ENCODE peak calls at places on chromosomes 7 and 10, in five cellular contexts. Z, R, N, F and B are unnamed samples.
A peak's percentile ranks its signal among the peaks of the same experiment; 100 is the strongest.

GRCh38 chr7:47614450-47614849 is 32.5 kb upstream of the TNS3 start:
- DNase-seq in N (no peak), Z (no peak), F (no peak), R (no peak), B (no peak)

GRCh38 chr10:17590969-17591645 is 26.1 kb downstream of the HACD1 start:
- DNase-seq in Z (no peak), R (no peak), F (no peak), N (no peak), B (no peak)

GRCh38 chr10:44848211-44848610 is 62.9 kb upstream of the TMEM72 start:
- DNase-seq in F (no peak), R (no peak), N (no peak), Z (no peak), B (no peak)

GRCh38 chr10:24898501-24898900 is 53.9 kb downstream of the PRTFDC1 start:
- DNase-seq in N (no peak), F (no peak), R (no peak), Z (no peak), B (no peak)

GRCh38 chr10:108439397-108439796 is 1274.9 kb upstream of the SORCS1 start:
- DNase-seq in N (no peak), F (no peak), R (no peak), Z (no peak), B (no peak)

GRCh38 chr10:103661198-103661950 is 167.9 kb downstream of the NEURL1 start:
- DNase-seq in F (peak; percentile 94), R (peak; percentile 84), Z (peak; percentile 15), N (peak; percentile 71), B (peak; percentile 49)

GRCh38 chr10:117865945-117866344 is 180.8 kb downstream of the RAB11FIP2 start:
- DNase-seq in F (no peak), N (no peak), Z (no peak), R (no peak), B (no peak)

GRCh38 chr10:116866987-116867595 is 17.8 kb downstream of the ENO4 start:
- DNase-seq in F (peak; percentile 47), N (no peak), R (no peak), Z (no peak), B (no peak)

GRCh38 chr10:72009430-72010081 is 45.4 kb downstream of the CHST3 start:
- DNase-seq in Z (no peak), R (peak; percentile 85), F (peak; percentile 94), N (peak; percentile 71), B (no peak)

GRCh38 chr10:103545366-103545765 is 51.9 kb downstream of the NEURL1 start:
- DNase-seq in N (no peak), R (no peak), F (no peak), Z (no peak), B (no peak)

GRCh38 chr7:45599851-45600706 is 25.9 kb downstream of the ADCY1 start:
- DNase-seq in N (peak; percentile 11), R (no peak), Z (no peak), F (no peak), B (no peak)

GRCh38 chr10:16681525-16681924 is 135.7 kb downstream of the RSU1 start:
- DNase-seq in F (peak; percentile 53), R (no peak), Z (no peak), N (no peak), B (no peak)

GRCh38 chr7:30169585-30169978 is 34.8 kb downstream of the MTURN start:
- DNase-seq in Z (no peak), R (no peak), F (no peak), N (no peak), B (no peak)

GRCh38 chr7:70093496-70093895 is 495.2 kb downstream of the AUTS2 start:
- DNase-seq in F (no peak), Z (no peak), R (no peak), N (no peak), B (no peak)

DNA sequence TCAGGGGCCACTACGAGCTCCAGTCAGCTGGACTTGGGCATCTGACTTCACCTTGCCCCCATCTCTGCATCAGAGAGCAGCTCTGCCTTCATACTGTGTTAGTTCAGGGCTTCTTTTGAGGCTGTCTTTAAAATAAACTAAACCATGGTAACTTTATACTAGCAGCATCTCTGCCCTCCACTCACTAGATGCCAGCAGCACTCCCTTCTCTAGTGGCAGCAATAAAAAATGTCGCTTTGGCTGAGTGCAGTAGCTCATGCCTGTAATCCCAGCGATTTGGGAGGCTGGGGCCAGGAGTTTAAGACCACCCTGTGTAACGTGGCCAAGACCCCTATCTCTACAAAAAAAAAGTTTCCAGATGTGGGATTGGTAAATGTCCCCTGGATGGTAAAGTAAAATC is 584.4 kb downstream of the INHBA start:
- DNase-seq in R (no peak), F (no peak), N (no peak), Z (no peak), B (no peak)
- H3K27ac ChIP-seq in R (no peak overlapping the region), F (no peak overlapping the region), N (no peak overlapping the region), Z (no peak overlapping the region), B (no peak overlapping the region)

GRCh38 chr7:1079546-1079945 is 8.4 kb upstream of the GPER1 start:
- DNase-seq in F (no peak), Z (no peak), N (no peak), R (no peak), B (no peak)
- H3K27ac ChIP-seq in F (no peak overlapping the region), Z (no peak overlapping the region), N (no peak overlapping the region), R (no peak overlapping the region), B (no peak overlapping the region)

GRCh38 chr7:44258865-44259546 is 58.2 kb downstream of the YKT6 start:
- DNase-seq in R (no peak), N (no peak), F (no peak), Z (no peak), B (no peak)
- H3K27ac ChIP-seq in R (peak overlapping the region; percentile 92), N (no peak overlapping the region), F (no peak overlapping the region), Z (no peak overlapping the region), B (no peak overlapping the region)

DNA sequence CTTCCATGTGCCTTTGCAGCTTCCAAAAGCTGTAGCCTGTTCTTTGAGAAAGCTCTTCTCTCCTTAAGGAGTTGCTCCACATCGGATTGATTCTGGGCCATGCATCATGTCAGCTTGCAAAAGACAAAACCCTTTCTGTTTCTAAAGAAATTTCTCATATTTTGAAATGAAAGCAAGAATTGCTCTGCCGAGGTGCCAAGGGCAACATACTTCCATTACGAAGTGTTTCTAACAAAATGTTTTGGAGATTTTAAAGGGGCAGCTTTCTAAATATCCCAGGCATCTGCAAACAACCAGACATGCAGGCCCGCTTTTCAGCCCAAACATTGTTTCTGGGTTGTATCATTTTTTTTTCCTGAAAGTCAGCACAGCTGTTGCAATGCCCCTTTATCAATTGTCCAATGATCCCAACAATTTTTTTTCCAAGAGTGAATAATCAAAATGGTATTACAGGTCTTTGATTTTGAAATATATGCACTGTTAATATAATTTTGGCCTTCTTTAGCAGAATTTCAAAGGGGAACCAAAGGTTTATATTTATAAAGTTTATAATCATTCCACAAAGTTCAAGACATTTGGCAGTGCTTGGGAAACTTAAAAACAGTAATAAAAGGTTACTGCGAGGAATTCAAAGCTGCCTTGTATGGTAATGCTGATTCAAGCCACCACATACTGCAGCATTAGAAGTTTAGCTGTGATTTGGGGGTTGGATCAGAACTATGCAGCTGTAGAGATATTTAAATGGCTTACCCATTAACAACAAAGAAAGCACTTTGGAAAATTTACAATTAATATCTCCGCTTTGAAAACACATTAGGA is 61.0 kb downstream of the TES start:
- DNase-seq in R (no peak), F (peak; percentile 85), N (no peak), Z (no peak), B (no peak)
- H3K27ac ChIP-seq in R (peak overlapping the region; percentile 74), F (peak overlapping the region; percentile 99), N (peak overlapping the region; percentile 54), Z (no peak overlapping the region), B (no peak overlapping the region)

DNA sequence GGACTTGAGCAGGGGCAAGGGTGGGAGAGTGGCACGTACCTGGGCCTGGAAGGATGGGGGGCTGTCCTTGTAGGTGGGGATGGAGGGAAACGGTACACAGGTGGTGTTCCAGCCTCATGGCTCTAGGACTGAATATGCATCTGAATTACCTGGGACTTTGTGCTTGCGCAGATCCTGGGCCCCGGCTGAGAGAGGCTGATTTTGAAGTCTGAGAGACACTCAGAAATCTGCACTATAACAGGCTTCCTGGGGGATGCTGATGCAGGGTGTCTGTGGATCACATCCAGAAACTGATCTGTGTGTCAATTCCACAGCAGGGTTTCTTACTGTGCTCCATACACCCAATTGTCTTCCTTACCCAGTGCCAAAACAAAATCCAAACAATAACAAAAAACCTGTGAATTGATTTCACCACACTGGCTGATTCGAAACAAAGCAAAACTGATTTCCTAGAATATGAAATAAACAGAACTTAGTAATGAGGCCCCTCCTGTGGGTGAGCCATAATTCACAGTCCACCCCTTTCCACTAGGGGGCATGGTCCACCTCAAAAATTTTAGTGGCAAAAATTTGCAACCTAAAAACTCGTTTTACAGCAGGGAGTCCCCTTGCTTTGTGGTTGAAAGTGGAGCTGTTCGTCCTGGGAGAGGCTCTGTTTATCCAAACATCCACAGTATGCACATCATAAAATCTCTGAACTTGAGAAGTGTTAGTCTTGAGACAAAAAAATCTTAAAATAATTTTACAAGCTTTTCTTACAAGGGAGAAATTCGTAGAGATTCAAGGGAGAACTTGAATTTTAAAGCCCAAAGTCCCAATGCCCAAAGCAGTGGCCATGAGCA is 32.0 kb upstream of the PLEKHA1 start:
- DNase-seq in Z (peak; percentile 36), F (peak; percentile 51), N (peak; percentile 53), R (no peak), B (peak; percentile 55)
- H3K27ac ChIP-seq in Z (no peak overlapping the region), F (no peak overlapping the region), N (no peak overlapping the region), R (peak overlapping the region; percentile 84), B (no peak overlapping the region)

GRCh38 chr7:49488573-49488972 is 284.9 kb upstream of the VWC2 start:
- DNase-seq in F (no peak), R (no peak), Z (no peak), N (no peak), B (no peak)
- H3K27ac ChIP-seq in F (no peak overlapping the region), R (no peak overlapping the region), Z (no peak overlapping the region), N (no peak overlapping the region), B (no peak overlapping the region)

GRCh38 chr7:130365511-130366441 is 14.5 kb upstream of the CPA1 start:
- DNase-seq in N (no peak), Z (no peak), F (peak; percentile 94), R (no peak), B (no peak)

GRCh38 chr7:130367088-130367755 is 13.1 kb upstream of the CPA1 start:
- DNase-seq in R (no peak), F (no peak), N (no peak), Z (no peak), B (peak; percentile 65)

GRCh38 chr7:130365093-130365492 is 15.2 kb upstream of the CPA1 start:
- DNase-seq in N (no peak), Z (no peak), F (no peak), R (no peak), B (no peak)

GRCh38 chr7:130367836-130368235 is 12.5 kb upstream of the CPA1 start:
- DNase-seq in Z (no peak), R (no peak), N (no peak), F (no peak), B (no peak)

DNA sequence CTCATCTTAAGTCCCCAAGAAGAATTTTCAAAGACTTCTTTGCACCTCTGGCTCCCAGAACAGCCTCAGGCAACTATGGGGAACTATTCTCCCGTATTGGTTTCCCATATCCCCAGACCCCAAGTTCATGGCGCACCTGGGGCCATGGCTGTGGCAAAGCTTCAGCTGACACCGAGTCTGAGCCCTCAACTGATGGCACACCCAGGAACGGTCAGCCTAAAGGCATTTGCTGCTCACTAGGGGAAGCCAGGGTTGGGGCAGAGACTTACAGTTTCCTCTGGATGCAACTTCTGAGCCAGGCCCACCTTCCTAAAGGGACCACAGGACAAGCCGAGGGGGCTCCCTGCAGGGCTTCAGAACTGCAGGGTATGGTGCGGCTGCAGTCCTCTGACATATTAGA is 13.7 kb upstream of the CPA1 start:
- DNase-seq in F (peak; percentile 42), R (no peak), N (no peak), Z (no peak), B (no peak)
- H3K27ac ChIP-seq in F (peak overlapping the region; percentile 78), R (no peak overlapping the region), N (no peak overlapping the region), Z (no peak overlapping the region), B (no peak overlapping the region)

GRCh38 chr7:39609084-39609461 is 14.3 kb upstream of the RALA start:
- DNase-seq in Z (no peak), F (peak; percentile 83), N (no peak), R (no peak), B (no peak)
- H3K27ac ChIP-seq in Z (no peak overlapping the region), F (peak overlapping the region; percentile 72), N (no peak overlapping the region), R (peak overlapping the region; percentile 78), B (no peak overlapping the region)